ENCODE peak calls at places on chromosomes 7 and 10, in six cellular contexts. One of them, this sample, is unnamed.
A peak's percentile ranks its signal among the peaks of the same experiment; 100 is the strongest.

GRCh38 chr10:74500806-74501205 is 325.6 kb upstream of the KAT6B start:
- DNase-seq in HS-27A: no peak
- DNase-seq in IMR-90: peak; percentile 60
- DNase-seq in central memory CD4-positive, alpha-beta T cell: no peak
- DNase-seq in HFFc6: peak; percentile 3
- DNase-seq in brain microvascular endothelial cell: no peak
- DNase-seq in this sample: peak; percentile 50

GRCh38 chr7:92740713-92741126 is 95.7 kb downstream of the CDK6 start:
- DNase-seq in HS-27A: peak; percentile 58
- DNase-seq in IMR-90: peak; percentile 89
- DNase-seq in central memory CD4-positive, alpha-beta T cell: no peak
- DNase-seq in HFFc6: peak; percentile 83
- DNase-seq in brain microvascular endothelial cell: peak; percentile 59
- DNase-seq in this sample: peak; percentile 84

GRCh38 chr10:110207805-110208613 is 604 bp downstream of the MXI1 start:
- DNase-seq in HS-27A: no peak
- DNase-seq in IMR-90: peak; percentile 17
- DNase-seq in central memory CD4-positive, alpha-beta T cell: peak; percentile 55
- DNase-seq in HFFc6: peak; percentile 13
- DNase-seq in brain microvascular endothelial cell: no peak
- DNase-seq in this sample: peak; percentile 71

GRCh38 chr10:114648368-114648767 is 9.7 kb downstream of the ABLIM1 start:
- DNase-seq in HS-27A: no peak
- DNase-seq in IMR-90: peak; percentile 94
- DNase-seq in central memory CD4-positive, alpha-beta T cell: no peak
- DNase-seq in HFFc6: peak; percentile 85
- DNase-seq in brain microvascular endothelial cell: peak; percentile 85
- DNase-seq in this sample: peak; percentile 64

GRCh38 chr10:132264966-132265877 is 42.5 kb downstream of the STK32C start:
- DNase-seq in HS-27A: no peak
- DNase-seq in IMR-90: peak; percentile 44
- DNase-seq in central memory CD4-positive, alpha-beta T cell: no peak
- DNase-seq in HFFc6: no peak
- DNase-seq in brain microvascular endothelial cell: no peak
- DNase-seq in this sample: peak; percentile 66

GRCh38 chr7:105654994-105655900 is 74.0 kb upstream of the EFCAB10 start:
- DNase-seq in HS-27A: no peak
- DNase-seq in IMR-90: peak; percentile 67
- DNase-seq in central memory CD4-positive, alpha-beta T cell: no peak
- DNase-seq in HFFc6: peak; percentile 19
- DNase-seq in brain microvascular endothelial cell: no peak
- DNase-seq in this sample: peak; percentile 36

GRCh38 chr10:85986777-85987176 is 379.8 kb downstream of the GRID1 start:
- DNase-seq in HS-27A: no peak
- DNase-seq in IMR-90: no peak
- DNase-seq in central memory CD4-positive, alpha-beta T cell: no peak
- DNase-seq in HFFc6: no peak
- DNase-seq in brain microvascular endothelial cell: no peak
- DNase-seq in this sample: no peak

GRCh38 chr7:92790987-92791386 is 45.4 kb downstream of the CDK6 start:
- DNase-seq in HS-27A: peak; percentile 59
- DNase-seq in IMR-90: peak; percentile 65
- DNase-seq in central memory CD4-positive, alpha-beta T cell: no peak
- DNase-seq in HFFc6: peak; percentile 60
- DNase-seq in brain microvascular endothelial cell: peak; percentile 53
- DNase-seq in this sample: peak; percentile 89

GRCh38 chr7:78226059-78226658 is 427.6 kb downstream of the PHTF2 start:
- DNase-seq in HS-27A: no peak
- DNase-seq in IMR-90: peak; percentile 45
- DNase-seq in central memory CD4-positive, alpha-beta T cell: no peak
- DNase-seq in HFFc6: peak; percentile 24
- DNase-seq in brain microvascular endothelial cell: no peak
- DNase-seq in this sample: peak; percentile 44

GRCh38 chr10:114631678-114632417 is 26.2 kb downstream of the ABLIM1 start:
- DNase-seq in HS-27A: no peak
- DNase-seq in IMR-90: no peak
- DNase-seq in central memory CD4-positive, alpha-beta T cell: no peak
- DNase-seq in HFFc6: no peak
- DNase-seq in brain microvascular endothelial cell: no peak
- DNase-seq in this sample: peak; percentile 69

GRCh38 chr10:12027539-12027938 is 15.1 kb downstream of the UPF2 start:
- DNase-seq in HS-27A: no peak
- DNase-seq in IMR-90: no peak
- DNase-seq in central memory CD4-positive, alpha-beta T cell: no peak
- DNase-seq in HFFc6: no peak
- DNase-seq in brain microvascular endothelial cell: no peak
- DNase-seq in this sample: no peak

GRCh38 chr10:94403034-94403822 is 887 bp downstream of the TBC1D12 start:
- DNase-seq in HS-27A: peak; percentile 29
- DNase-seq in IMR-90: peak; percentile 67
- DNase-seq in central memory CD4-positive, alpha-beta T cell: no peak
- DNase-seq in HFFc6: peak; percentile 71
- DNase-seq in brain microvascular endothelial cell: peak; percentile 70
- DNase-seq in this sample: peak; percentile 86

GRCh38 chr10:29804025-29804852 is 169.5 kb upstream of the SVIL start:
- DNase-seq in HS-27A: peak; percentile 87
- DNase-seq in IMR-90: peak; percentile 95
- DNase-seq in central memory CD4-positive, alpha-beta T cell: no peak
- DNase-seq in HFFc6: peak; percentile 82
- DNase-seq in brain microvascular endothelial cell: peak; percentile 92
- DNase-seq in this sample: peak; percentile 90

GRCh38 chr7:10860516-10860915 is 113.2 kb upstream of the PHF14 start:
- DNase-seq in HS-27A: no peak
- DNase-seq in IMR-90: no peak
- DNase-seq in central memory CD4-positive, alpha-beta T cell: no peak
- DNase-seq in HFFc6: no peak
- DNase-seq in brain microvascular endothelial cell: no peak
- DNase-seq in this sample: peak; percentile 0

GRCh38 chr7:106236065-106236464 is 48.7 kb downstream of the NAMPT start:
- DNase-seq in HS-27A: no peak
- DNase-seq in IMR-90: no peak
- DNase-seq in central memory CD4-positive, alpha-beta T cell: no peak
- DNase-seq in HFFc6: no peak
- DNase-seq in brain microvascular endothelial cell: no peak
- DNase-seq in this sample: no peak

GRCh38 chr7:103573479-103574058 is 127.6 kb upstream of the SLC26A5 start:
- DNase-seq in HS-27A: peak; percentile 4
- DNase-seq in IMR-90: peak; percentile 59
- DNase-seq in central memory CD4-positive, alpha-beta T cell: peak; percentile 8
- DNase-seq in HFFc6: peak; percentile 37
- DNase-seq in brain microvascular endothelial cell: no peak
- DNase-seq in this sample: peak; percentile 41

GRCh38 chr7:2031496-2031895 is 201.2 kb downstream of the MAD1L1 start:
- DNase-seq in HS-27A: no peak
- DNase-seq in IMR-90: no peak
- DNase-seq in central memory CD4-positive, alpha-beta T cell: no peak
- DNase-seq in HFFc6: no peak
- DNase-seq in brain microvascular endothelial cell: no peak
- DNase-seq in this sample: no peak

GRCh38 chr7:107037866-107038598 is 6.5 kb upstream of the PRKAR2B start:
- DNase-seq in HS-27A: no peak
- DNase-seq in IMR-90: no peak
- DNase-seq in central memory CD4-positive, alpha-beta T cell: no peak
- DNase-seq in HFFc6: no peak
- DNase-seq in brain microvascular endothelial cell: no peak
- DNase-seq in this sample: no peak

GRCh38 chr7:158394936-158395335 is 192.7 kb downstream of the PTPRN2 start:
- DNase-seq in HS-27A: no peak
- DNase-seq in IMR-90: no peak
- DNase-seq in central memory CD4-positive, alpha-beta T cell: no peak
- DNase-seq in HFFc6: no peak
- DNase-seq in brain microvascular endothelial cell: no peak
- DNase-seq in this sample: no peak

GRCh38 chr10:44056206-44056605 is 328.7 kb downstream of the CXCL12 start:
- DNase-seq in HS-27A: no peak
- DNase-seq in IMR-90: no peak
- DNase-seq in central memory CD4-positive, alpha-beta T cell: no peak
- DNase-seq in HFFc6: no peak
- DNase-seq in brain microvascular endothelial cell: no peak
- DNase-seq in this sample: peak; percentile 32

GRCh38 chr7:100673942-100674431 is 447 bp downstream of the GNB2 start:
- DNase-seq in HS-27A: no peak
- DNase-seq in IMR-90: no peak
- DNase-seq in central memory CD4-positive, alpha-beta T cell: peak; percentile 30
- DNase-seq in HFFc6: no peak
- DNase-seq in brain microvascular endothelial cell: no peak
- DNase-seq in this sample: peak; percentile 60

GRCh38 chr7:155227788-155228458 is 69.8 kb upstream of the INSIG1 start:
- DNase-seq in HS-27A: no peak
- DNase-seq in IMR-90: no peak
- DNase-seq in central memory CD4-positive, alpha-beta T cell: no peak
- DNase-seq in HFFc6: no peak
- DNase-seq in brain microvascular endothelial cell: no peak
- DNase-seq in this sample: no peak

GRCh38 chr7:94135180-94135579 is 131.0 kb upstream of the BET1 start:
- DNase-seq in HS-27A: no peak
- DNase-seq in IMR-90: peak; percentile 51
- DNase-seq in central memory CD4-positive, alpha-beta T cell: no peak
- DNase-seq in HFFc6: no peak
- DNase-seq in brain microvascular endothelial cell: no peak
- DNase-seq in this sample: peak; percentile 15

GRCh38 chr7:98051118-98051744 is 55.4 kb upstream of the LMTK2 start:
- DNase-seq in HS-27A: no peak
- DNase-seq in IMR-90: no peak
- DNase-seq in central memory CD4-positive, alpha-beta T cell: peak; percentile 32
- DNase-seq in HFFc6: no peak
- DNase-seq in brain microvascular endothelial cell: no peak
- DNase-seq in this sample: no peak

GRCh38 chr7:44884553-44885393 is 557 bp downstream of the PURB start:
- DNase-seq in HS-27A: no peak
- DNase-seq in IMR-90: peak; percentile 67
- DNase-seq in central memory CD4-positive, alpha-beta T cell: peak; percentile 55
- DNase-seq in HFFc6: peak; percentile 49
- DNase-seq in brain microvascular endothelial cell: peak; percentile 48
- DNase-seq in this sample: peak; percentile 86

GRCh38 chr10:48603421-48604038 is 1.3 kb downstream of the ARHGAP22 start:
- DNase-seq in HS-27A: no peak
- DNase-seq in IMR-90: peak; percentile 35
- DNase-seq in central memory CD4-positive, alpha-beta T cell: no peak
- DNase-seq in HFFc6: no peak
- DNase-seq in brain microvascular endothelial cell: no peak
- DNase-seq in this sample: peak; percentile 69

GRCh38 chr10:133129151-133129853 is 30.7 kb upstream of the KNDC1 start:
- DNase-seq in HS-27A: no peak
- DNase-seq in IMR-90: no peak
- DNase-seq in central memory CD4-positive, alpha-beta T cell: no peak
- DNase-seq in HFFc6: no peak
- DNase-seq in brain microvascular endothelial cell: no peak
- DNase-seq in this sample: no peak

GRCh38 chr7:128103498-128104108 is 72.4 kb upstream of the LRRC4 start:
- DNase-seq in HS-27A: no peak
- DNase-seq in IMR-90: no peak
- DNase-seq in central memory CD4-positive, alpha-beta T cell: no peak
- DNase-seq in HFFc6: no peak
- DNase-seq in brain microvascular endothelial cell: no peak
- DNase-seq in this sample: peak; percentile 60

GRCh38 chr10:100528885-100529472 is 692 bp downstream of the NDUFB8 start:
- DNase-seq in HS-27A: no peak
- DNase-seq in IMR-90: no peak
- DNase-seq in central memory CD4-positive, alpha-beta T cell: no peak
- DNase-seq in HFFc6: no peak
- DNase-seq in brain microvascular endothelial cell: no peak
- DNase-seq in this sample: peak; percentile 47